ENCODE peak calls at places on chromosomes 13 and 19, in four cellular contexts. U is stimulated activated CD4-positive, alpha-beta T cell treated with anti-CD3 and anti-CD28 coated beads, Interleukin-2, amount 100 ng/mL, for 24 hours; N is progenitor cell of endocrine pancreas; J is neural progenitor cell. G is an unnamed sample.

GRCh38 chr13:71368301-71368700 is 498.7 kb downstream of the DACH1 start:
- DNase-seq in U (no peak), N (no peak), J (no peak), G (no peak)

GRCh38 chr13:27770809-27771208 is 21.5 kb upstream of the GSX1 start:
- DNase-seq in U (no peak), N (no peak), J (peak; percentile 56), G (peak; percentile 44)

GRCh38 chr13:61770697-61771096 is 355.0 kb upstream of the PCDH20 start:
- DNase-seq in U (no peak), N (no peak), J (peak; percentile 42), G (no peak)

GRCh38 chr13:24627864-24628418 is 52.3 kb upstream of the ATP12A start:
- DNase-seq in U (no peak), N (no peak), J (no peak), G (no peak)

GRCh38 chr13:97261254-97262015 is 39.3 kb downstream of the MBNL2 start:
- DNase-seq in U (no peak), N (no peak), J (no peak), G (peak; percentile 54)

GRCh38 chr19:35346193-35347052 is 1.3 kb upstream of the FFAR1 start:
- DNase-seq in U (peak; percentile 64), N (no peak), J (no peak), G (no peak)

GRCh38 chr13:75368167-75368566 is 113.8 kb downstream of the TBC1D4 start:
- DNase-seq in U (no peak), N (no peak), J (no peak), G (peak; percentile 90)

GRCh38 chr19:4539697-4540581 is at the start of gene LRG1:
- DNase-seq in U (no peak), N (no peak), J (no peak), G (peak; percentile 55)

GRCh38 chr13:23159205-23159586 is 21.6 kb upstream of the SGCG start:
- DNase-seq in U (peak; percentile 25), N (peak; percentile 32), J (peak; percentile 82), G (peak; percentile 25)

GRCh38 chr19:27974082-27974513 is 1238.9 kb downstream of the UQCRFS1 start:
- DNase-seq in U (no peak), N (peak; percentile 20), J (peak; percentile 70), G (peak; percentile 9)

GRCh38 chr13:63607153-63607552 is 2191.5 kb upstream of the PCDH20 start:
- DNase-seq in U (no peak), N (no peak), J (no peak), G (no peak)

GRCh38 chr19:610801-611505 is 21.3 kb downstream of the HCN2 start:
- DNase-seq in U (peak; percentile 59), N (no peak), J (no peak), G (peak; percentile 28)

GRCh38 chr19:49512970-49513745 is 697 bp downstream of the FCGRT start:
- DNase-seq in U (peak; percentile 44), N (peak; percentile 49), J (peak; percentile 80), G (peak; percentile 52)

GRCh38 chr19:40147693-40148347 is 43.4 kb upstream of the MAP3K10 start:
- DNase-seq in U (no peak), N (no peak), J (no peak), G (peak; percentile 58)

GRCh38 chr13:32056316-32056715 is 24.7 kb downstream of the FRY start:
- DNase-seq in U (no peak), N (no peak), J (no peak), G (no peak)

GRCh38 chr19:10836478-10837325 is 690 bp upstream of the TMED1 start:
- DNase-seq in U (peak; percentile 82), N (no peak), J (no peak), G (no peak)

GRCh38 chr13:73231456-73231855 is 172.7 kb downstream of the KLF5 start:
- DNase-seq in U (no peak), N (no peak), J (no peak), G (no peak)

GRCh38 chr19:28299649-28300048 is 913.3 kb downstream of the UQCRFS1 start:
- DNase-seq in U (no peak), N (no peak), J (no peak), G (no peak)

GRCh38 chr13:76385606-76386005 is 500.6 kb downstream of the KCTD12 start:
- DNase-seq in U (no peak), N (no peak), J (no peak), G (no peak)

GRCh38 chr19:3374369-3375112 is 8.2 kb downstream of the NFIC start:
- DNase-seq in U (no peak), N (no peak), J (no peak), G (no peak)

GRCh38 chr13:51364404-51365008 is 25.0 kb downstream of the SERPINE3 start:
- DNase-seq in U (no peak), N (no peak), J (no peak), G (peak; percentile 92)

GRCh38 chr13:79492313-79492798 is 11.4 kb downstream of the NDFIP2 start:
- DNase-seq in U (no peak), N (no peak), J (no peak), G (no peak)

GRCh38 chr19:2027361-2027760 is 11.8 kb upstream of the BTBD2 start:
- DNase-seq in U (no peak), N (no peak), J (no peak), G (no peak)

GRCh38 chr13:40221460-40222201 is 444.8 kb downstream of the FOXO1 start:
- DNase-seq in U (no peak), N (no peak), J (no peak), G (no peak)

GRCh38 chr13:59823495-59823894 is 340.2 kb downstream of the DIAPH3 start:
- DNase-seq in U (no peak), N (no peak), J (no peak), G (peak; percentile 44)

GRCh38 chr19:2164020-2164988 is 571 bp downstream of the DOT1L start:
- DNase-seq in U (peak; percentile 51), N (peak; percentile 37), J (peak; percentile 73), G (peak; percentile 23)

GRCh38 chr13:107170270-107170931 is 602.5 kb upstream of the ARGLU1 start:
- DNase-seq in U (no peak), N (no peak), J (no peak), G (no peak)

GRCh38 chr13:113052971-113053370 is 52.6 kb upstream of the F7 start:
- DNase-seq in U (no peak), N (no peak), J (no peak), G (no peak)

GRCh38 chr13:26219726-26220125 is 2.4 kb downstream of the RNF6 start:
- DNase-seq in U (no peak), N (no peak), J (no peak), G (no peak)

GRCh38 chr13:47908200-47908902 is 92.7 kb downstream of the SUCLA2 start:
- DNase-seq in U (no peak), N (no peak), J (no peak), G (no peak)

GRCh38 chr19:10887616-10888367 is 16.4 kb downstream of the CARM1 start:
- DNase-seq in U (no peak), N (no peak), J (no peak), G (no peak)

GRCh38 chr19:39403331-39404312 is 3.0 kb upstream of the ZFP36 start:
- DNase-seq in U (peak; percentile 97), N (no peak), J (peak; percentile 96), G (peak; percentile 99)

GRCh38 chr13:99703908-99704307 is 202.6 kb downstream of the TM9SF2 start:
- DNase-seq in U (no peak), N (no peak), J (no peak), G (no peak)

GRCh38 chr19:10762656-10763055 is 44.8 kb downstream of the DNM2 start:
- DNase-seq in U (peak; percentile 34), N (no peak), J (no peak), G (no peak)

GRCh38 chr13:26423634-26424033 is 133.8 kb upstream of the WASF3 start:
- DNase-seq in U (no peak), N (no peak), J (no peak), G (no peak)

GRCh38 chr19:14023404-14024235 is 4.3 kb upstream of the RLN3 start:
- DNase-seq in U (no peak), N (peak; percentile 33), J (peak; percentile 74), G (peak; percentile 83)

GRCh38 chr13:31920301-31920818 is 111.2 kb upstream of the FRY start:
- DNase-seq in U (no peak), N (no peak), J (no peak), G (no peak)

GRCh38 chr13:89695343-89696257 is 1651.9 kb upstream of the MIR17HG start:
- DNase-seq in U (no peak), N (peak; percentile 42), J (peak; percentile 60), G (peak; percentile 46)

GRCh38 chr19:15779756-15780476 is 7.5 kb upstream of the OR10H5 start:
- DNase-seq in U (no peak), N (no peak), J (no peak), G (peak; percentile 2)

G was measured in dermis blood vessel endothelial cell.